ENCODE peak calls at places on chromosome 18, in four cellular contexts. One of them, this sample, is unnamed.

GRCh38 chr18:70289351-70290330 is 796 bp downstream of the SOCS6 start:
- DNase-seq in sigmoid colon: no peak
- DNase-seq in NCI-H510A treated with DMSO at 0.1 percent for 48 hours: peak; percentile 56
- DNase-seq in tibial artery: no peak
- DNase-seq in this sample: peak; percentile 43

GRCh38 chr18:48693625-48694262 is 154.9 kb downstream of the CTIF start:
- DNase-seq in sigmoid colon: no peak
- DNase-seq in NCI-H510A treated with DMSO at 0.1 percent for 48 hours: no peak
- DNase-seq in tibial artery: no peak
- DNase-seq in this sample: no peak

GRCh38 chr18:62028715-62029114 is 135.9 kb upstream of the RNF152 start:
- DNase-seq in tibial artery: no peak
- DNase-seq in NCI-H510A treated with DMSO at 0.1 percent for 48 hours: no peak
- DNase-seq in sigmoid colon: no peak
- DNase-seq in this sample: no peak

GRCh38 chr18:71966791-71967190 is 577.4 kb downstream of the CBLN2 start:
- DNase-seq in sigmoid colon: no peak
- DNase-seq in tibial artery: no peak
- DNase-seq in NCI-H510A treated with DMSO at 0.1 percent for 48 hours: no peak
- DNase-seq in this sample: no peak

GRCh38 chr18:332007-332406 is 64.2 kb upstream of the THOC1 start:
- DNase-seq in tibial artery: no peak
- DNase-seq in NCI-H510A treated with DMSO at 0.1 percent for 48 hours: no peak
- DNase-seq in sigmoid colon: no peak
- DNase-seq in this sample: no peak

GRCh38 chr18:69872661-69873060 is 75.0 kb downstream of the CD226 start:
- DNase-seq in NCI-H510A treated with DMSO at 0.1 percent for 48 hours: no peak
- DNase-seq in sigmoid colon: no peak
- DNase-seq in tibial artery: no peak
- DNase-seq in this sample: no peak

GRCh38 chr18:55780591-55781071 is 192.6 kb upstream of the TCF4 start:
- DNase-seq in sigmoid colon: no peak
- DNase-seq in tibial artery: no peak
- DNase-seq in NCI-H510A treated with DMSO at 0.1 percent for 48 hours: no peak
- DNase-seq in this sample: no peak

GRCh38 chr18:79872852-79873444 is 75.2 kb downstream of the KCNG2 start:
- DNase-seq in NCI-H510A treated with DMSO at 0.1 percent for 48 hours: no peak
- DNase-seq in tibial artery: no peak
- DNase-seq in sigmoid colon: no peak
- DNase-seq in this sample: no peak

GRCh38 chr18:2847341-2848144 is 737 bp downstream of the EMILIN2 start:
- DNase-seq in tibial artery: peak; percentile 72
- DNase-seq in NCI-H510A treated with DMSO at 0.1 percent for 48 hours: no peak
- DNase-seq in sigmoid colon: peak; percentile 68
- DNase-seq in this sample: peak; percentile 20

GRCh38 chr18:51614967-51615571 is 417.6 kb upstream of the MEX3C start:
- DNase-seq in NCI-H510A treated with DMSO at 0.1 percent for 48 hours: peak; percentile 21
- DNase-seq in sigmoid colon: no peak
- DNase-seq in tibial artery: no peak
- DNase-seq in this sample: no peak

GRCh38 chr18:78407456-78407823 is 572.2 kb upstream of the SALL3 start:
- DNase-seq in sigmoid colon: no peak
- DNase-seq in NCI-H510A treated with DMSO at 0.1 percent for 48 hours: peak; percentile 81
- DNase-seq in tibial artery: no peak
- DNase-seq in this sample: no peak

GRCh38 chr18:13220326-13220991 is 1.9 kb downstream of the LDLRAD4 start:
- DNase-seq in NCI-H510A treated with DMSO at 0.1 percent for 48 hours: no peak
- DNase-seq in tibial artery: peak; percentile 75
- DNase-seq in sigmoid colon: no peak
- DNase-seq in this sample: no peak

GRCh38 chr18:10304853-10305252 is 149.6 kb upstream of the APCDD1 start:
- DNase-seq in sigmoid colon: no peak
- DNase-seq in tibial artery: no peak
- DNase-seq in NCI-H510A treated with DMSO at 0.1 percent for 48 hours: no peak
- DNase-seq in this sample: no peak

GRCh38 chr18:10822457-10822856 is 296.6 kb downstream of the NAPG start:
- DNase-seq in NCI-H510A treated with DMSO at 0.1 percent for 48 hours: no peak
- DNase-seq in tibial artery: no peak
- DNase-seq in sigmoid colon: no peak
- DNase-seq in this sample: no peak

GRCh38 chr18:31624892-31625640 is 33.4 kb downstream of the TTR start:
- DNase-seq in NCI-H510A treated with DMSO at 0.1 percent for 48 hours: no peak
- DNase-seq in tibial artery: no peak
- DNase-seq in sigmoid colon: no peak
- DNase-seq in this sample: no peak

GRCh38 chr18:56799756-56800155 is 148.6 kb downstream of the WDR7 start:
- DNase-seq in tibial artery: no peak
- DNase-seq in sigmoid colon: no peak
- DNase-seq in NCI-H510A treated with DMSO at 0.1 percent for 48 hours: no peak
- DNase-seq in this sample: no peak

GRCh38 chr18:46062781-46063180 is 9.3 kb downstream of the PSTPIP2 start:
- DNase-seq in NCI-H510A treated with DMSO at 0.1 percent for 48 hours: no peak
- DNase-seq in sigmoid colon: no peak
- DNase-seq in tibial artery: no peak
- DNase-seq in this sample: no peak

GRCh38 chr18:44841769-44842587 is 161.3 kb downstream of the SETBP1 start:
- DNase-seq in NCI-H510A treated with DMSO at 0.1 percent for 48 hours: no peak
- DNase-seq in sigmoid colon: no peak
- DNase-seq in tibial artery: no peak
- DNase-seq in this sample: no peak

GRCh38 chr18:37294951-37295350 is 270.6 kb downstream of the CELF4 start:
- DNase-seq in tibial artery: no peak
- DNase-seq in sigmoid colon: no peak
- DNase-seq in NCI-H510A treated with DMSO at 0.1 percent for 48 hours: peak; percentile 26
- DNase-seq in this sample: peak; percentile 79

GRCh38 chr18:46174317-46175039 is 70.3 kb downstream of the HAUS1 start:
- DNase-seq in sigmoid colon: no peak
- DNase-seq in NCI-H510A treated with DMSO at 0.1 percent for 48 hours: no peak
- DNase-seq in tibial artery: peak; percentile 65
- DNase-seq in this sample: no peak

GRCh38 chr18:36382151-36382550 is 84.6 kb downstream of the FHOD3 start:
- DNase-seq in sigmoid colon: no peak
- DNase-seq in tibial artery: no peak
- DNase-seq in NCI-H510A treated with DMSO at 0.1 percent for 48 hours: no peak
- DNase-seq in this sample: no peak

GRCh38 chr18:59839931-59840685 is 59.7 kb upstream of the PMAIP1 start:
- DNase-seq in NCI-H510A treated with DMSO at 0.1 percent for 48 hours: no peak
- DNase-seq in tibial artery: no peak
- DNase-seq in sigmoid colon: no peak
- DNase-seq in this sample: no peak

GRCh38 chr18:73947180-73947989 is 200.2 kb downstream of the FBXO15 start:
- DNase-seq in tibial artery: no peak
- DNase-seq in sigmoid colon: no peak
- DNase-seq in NCI-H510A treated with DMSO at 0.1 percent for 48 hours: no peak
- DNase-seq in this sample: no peak

GRCh38 chr18:46293699-46294300 is 189.6 kb downstream of the HAUS1 start:
- DNase-seq in sigmoid colon: no peak
- DNase-seq in NCI-H510A treated with DMSO at 0.1 percent for 48 hours: no peak
- DNase-seq in tibial artery: no peak
- DNase-seq in this sample: no peak

GRCh38 chr18:50895350-50896045 is 16.6 kb downstream of the ME2 start:
- DNase-seq in tibial artery: no peak
- DNase-seq in NCI-H510A treated with DMSO at 0.1 percent for 48 hours: peak; percentile 51
- DNase-seq in sigmoid colon: no peak
- DNase-seq in this sample: no peak

GRCh38 chr18:21167641-21168372 is 56.2 kb upstream of the ROCK1 start:
- DNase-seq in NCI-H510A treated with DMSO at 0.1 percent for 48 hours: peak; percentile 22
- DNase-seq in tibial artery: no peak
- DNase-seq in sigmoid colon: no peak
- DNase-seq in this sample: no peak

GRCh38 chr18:832085-832681 is 20.1 kb upstream of the YES1 start:
- DNase-seq in sigmoid colon: no peak
- DNase-seq in NCI-H510A treated with DMSO at 0.1 percent for 48 hours: peak; percentile 80
- DNase-seq in tibial artery: no peak
- DNase-seq in this sample: no peak

GRCh38 chr18:40612356-40612755 is 1342.7 kb upstream of the PIK3C3 start:
- DNase-seq in tibial artery: no peak
- DNase-seq in NCI-H510A treated with DMSO at 0.1 percent for 48 hours: no peak
- DNase-seq in sigmoid colon: no peak
- DNase-seq in this sample: no peak

GRCh38 chr18:12376034-12376717 is 851 bp downstream of the AFG3L2 start:
- DNase-seq in tibial artery: no peak
- DNase-seq in sigmoid colon: peak; percentile 69
- DNase-seq in NCI-H510A treated with DMSO at 0.1 percent for 48 hours: no peak
- DNase-seq in this sample: peak; percentile 52

GRCh38 chr18:43001821-43002220 is 113.7 kb downstream of the RIT2 start:
- DNase-seq in tibial artery: no peak
- DNase-seq in NCI-H510A treated with DMSO at 0.1 percent for 48 hours: no peak
- DNase-seq in sigmoid colon: no peak
- DNase-seq in this sample: no peak